ENCODE peak calls at places on chromosomes 11 and 22, in eight cellular contexts. H is fibroblast of lung, L is transverse colon, V is neural progenitor cell, B is neural crest cell, S is glutamatergic neuron, R is left ventricle myocardium inferior, E is right lobe of liver. N is an unnamed sample.

GRCh38 chr11:2813968-2814367 is 71.6 kb downstream of the CDKN1C start:
- DNase-seq in H (no peak), R (no peak), L (no peak), V (no peak), E (no peak), B (no peak), S (no peak), N (no peak)

GRCh38 chr11:115656684-115657083 is 152.5 kb upstream of the CADM1 start:
- DNase-seq in R (no peak), B (no peak), S (no peak), H (peak; percentile 69), L (peak; percentile 57), V (no peak), E (peak; percentile 66), N (no peak)

GRCh38 chr11:99501655-99502054 is 480.9 kb downstream of the CNTN5 start:
- DNase-seq in H (no peak), E (no peak), L (no peak), V (no peak), S (no peak), R (no peak), B (no peak), N (no peak)

GRCh38 chr22:19277785-19278184 is 13.7 kb downstream of the CLTCL1 start:
- DNase-seq in H (no peak), S (no peak), V (no peak), B (no peak), L (no peak), R (no peak), E (no peak), N (no peak)

GRCh38 chr11:62431171-62431895 is 12.5 kb downstream of the SCGB1A1 start:
- DNase-seq in R (no peak), S (no peak), V (no peak), E (no peak), H (peak; percentile 93), L (no peak), B (no peak), N (no peak)

GRCh38 chr11:74806267-74806666 is 57.6 kb downstream of the RNF169 start:
- DNase-seq in R (no peak), H (no peak), V (no peak), S (no peak), L (no peak), B (no peak), E (no peak), N (no peak)

GRCh38 chr11:20310137-20310536 is 53.4 kb upstream of the HTATIP2 start:
- DNase-seq in H (no peak), V (peak; percentile 35), S (no peak), L (no peak), R (no peak), B (no peak), E (no peak), N (no peak)

GRCh38 chr11:15826826-15827225 is 529.5 kb downstream of the SOX6 start:
- DNase-seq in V (peak; percentile 86), R (peak; percentile 40), H (no peak), L (peak; percentile 32), E (peak; percentile 54), B (peak; percentile 85), S (peak; percentile 89), N (peak; percentile 83)

GRCh38 chr11:29321293-29322132 is 695.3 kb downstream of the KCNA4 start:
- DNase-seq in R (no peak), S (no peak), B (no peak), L (no peak), E (no peak), V (no peak), H (peak; percentile 93), N (no peak)

GRCh38 chr22:40397436-40397835 is 27.0 kb downstream of the SGSM3 start:
- DNase-seq in L (no peak), V (no peak), R (no peak), S (no peak), B (no peak), H (peak; percentile 59), E (no peak), N (no peak)
- TF ChIP-seq CTCF in L (no peak), V (no peak), R (no peak), S (no peak), B (no peak), H (no peak), E (no peak), N (no peak)

GRCh38 chr22:25413620-25414019 is 150.9 kb upstream of the GRK3 start:
- DNase-seq in B (no peak), H (no peak), E (no peak), S (no peak), L (no peak), R (no peak), V (no peak), N (no peak)
- TF ChIP-seq CTCF in B (no peak), H (no peak), E (no peak), S (no peak), L (no peak), R (no peak), V (no peak), N (no peak)

GRCh38 chr22:46801331-46801811 is 38.9 kb downstream of the TBC1D22A start:
- DNase-seq in V (no peak), E (no peak), B (no peak), H (no peak), L (no peak), R (no peak), S (no peak), N (no peak)

GRCh38 chr22:46801826-46802607 is 39.6 kb downstream of the TBC1D22A start:
- DNase-seq in V (no peak), B (no peak), L (no peak), H (no peak), S (no peak), E (no peak), R (no peak), N (no peak)

GRCh38 chr22:46802608-46803027 is 40.2 kb downstream of the TBC1D22A start:
- DNase-seq in S (no peak), V (no peak), R (no peak), H (no peak), E (no peak), B (no peak), L (no peak), N (no peak)

GRCh38 chr22:46803936-46804335 is 41.5 kb downstream of the TBC1D22A start:
- DNase-seq in V (no peak), R (no peak), S (no peak), H (no peak), E (peak; percentile 37), L (no peak), B (no peak), N (no peak)

DNA sequence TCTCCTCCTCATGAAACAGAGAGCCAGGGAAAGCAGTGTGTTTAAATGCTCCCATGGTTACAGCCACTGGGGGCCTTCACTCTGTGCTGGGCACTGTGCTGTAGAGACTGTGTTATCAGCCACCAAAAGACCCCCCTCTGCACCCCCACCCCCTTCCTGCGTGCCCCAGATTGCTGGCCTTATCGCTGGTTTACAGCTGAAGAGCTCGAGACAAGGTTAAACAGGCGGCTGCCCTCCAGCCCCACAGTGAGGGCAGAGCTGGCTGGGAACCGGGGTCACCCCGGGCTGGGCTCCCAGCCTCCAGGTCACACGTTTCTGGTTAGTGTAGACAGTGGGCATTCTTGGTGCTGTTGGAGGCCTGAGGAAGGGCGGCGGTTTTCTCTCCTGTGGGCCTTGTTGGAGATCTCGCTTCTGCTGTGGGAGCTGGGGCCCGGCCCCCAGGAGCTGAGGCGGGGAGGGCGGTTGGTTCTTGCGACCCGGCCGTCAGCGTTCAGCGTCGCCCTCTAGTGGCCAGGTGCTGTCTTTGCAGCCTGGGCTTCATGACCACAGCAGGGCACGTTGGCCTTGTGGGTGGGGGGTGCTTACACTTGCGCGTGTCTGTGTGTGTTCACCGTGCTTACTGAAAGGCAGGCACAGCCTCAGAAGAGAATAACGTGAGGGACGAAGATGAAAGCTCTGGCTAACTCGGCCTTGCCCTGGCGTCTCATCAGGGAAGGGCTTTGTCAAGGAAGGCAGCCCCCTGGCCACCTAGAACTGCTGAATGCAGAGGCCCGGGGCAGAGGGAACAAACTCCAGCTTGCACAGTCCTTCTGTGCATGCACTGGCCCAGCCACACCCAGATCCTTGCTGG is 40.8 kb downstream of the TBC1D22A start:
- DNase-seq in V (peak; percentile 68), S (peak; percentile 59), R (peak; percentile 51), B (peak; percentile 30), L (peak; percentile 58), E (peak; percentile 72), H (peak; percentile 14), N (peak; percentile 67)
- TF ChIP-seq CTCF in V (peak; percentile 97), S (peak; percentile 98), R (peak; percentile 95), B (peak; percentile 92), L (peak; percentile 94), E (peak; percentile 93), H (peak; percentile 82), N (peak; percentile 94)

GRCh38 chr22:25765801-25766200 is 23.8 kb downstream of the MYO18B start:
- DNase-seq in H (no peak), R (no peak), L (no peak), E (no peak), B (no peak), S (no peak), V (no peak), N (no peak)

GRCh38 chr22:25765016-25765367 is 23.0 kb downstream of the MYO18B start:
- DNase-seq in S (no peak), B (no peak), L (no peak), E (no peak), R (no peak), V (no peak), H (no peak), N (no peak)

GRCh38 chr22:25763239-25763777 is 21.3 kb downstream of the MYO18B start:
- DNase-seq in V (no peak), H (peak; percentile 27), L (no peak), S (no peak), R (no peak), E (no peak), B (no peak), N (no peak)

GRCh38 chr22:25766418-25766817 is 24.4 kb downstream of the MYO18B start:
- DNase-seq in L (no peak), B (no peak), R (no peak), V (no peak), H (no peak), S (no peak), E (no peak), N (no peak)

GRCh38 chr22:25764270-25765015 is 22.5 kb downstream of the MYO18B start:
- DNase-seq in L (no peak), H (no peak), S (no peak), R (no peak), B (no peak), V (peak; percentile 47), E (no peak), N (no peak)
- TF ChIP-seq CTCF in L (no peak), H (no peak), S (no peak), R (no peak), B (no peak), V (peak; percentile 43), E (no peak), N (no peak)